ENCODE peak calls at places on chromosome 9, in four cellular contexts. L, M, Y and B are unnamed samples.

GRCh38 chr9:133160742-133161541 is 2.8 kb downstream of the GBGT1 start:
- DNase-seq in L (no peak), M (no peak), Y (peak), B (no peak)

GRCh38 chr9:135914921-135915320 is 7.6 kb upstream of the CAMSAP1 start:
- DNase-seq in L (no peak), M (no peak), Y (peak), B (no peak)

GRCh38 chr9:134165357-134166315 is 1.3 kb upstream of the RNU6ATAC start:
- DNase-seq in L (no peak), M (no peak), Y (peak), B (no peak)

GRCh38 chr9:81666123-81666522 is 23.2 kb downstream of the TLE1 start:
- DNase-seq in L (no peak), M (no peak), Y (no peak), B (no peak)

GRCh38 chr9:124264812-124265211 is 7.1 kb downstream of the NEK6 start:
- DNase-seq in L (no peak), M (no peak), Y (peak), B (no peak)

GRCh38 chr9:115777610-115778009 is 376.0 kb upstream of the PAPPA start:
- DNase-seq in L (no peak), M (no peak), Y (no peak), B (no peak)

GRCh38 chr9:130072515-130073235 is 19.0 kb downstream of the GPR107 start:
- DNase-seq in L (no peak), M (no peak), Y (no peak), B (no peak)

GRCh38 chr9:134881313-134881670 is 682 bp downstream of the FCN2 start:
- DNase-seq in L (no peak), M (no peak), Y (no peak), B (no peak)

GRCh38 chr9:123710299-123710698 is 219.6 kb downstream of the DENND1A start:
- DNase-seq in L (no peak), M (no peak), Y (peak), B (no peak)

GRCh38 chr9:113164536-113165300 is 13.9 kb downstream of the SLC31A2 start:
- DNase-seq in L (no peak), M (peak), Y (peak), B (no peak)

GRCh38 chr9:85600675-85601263 is 141.0 kb downstream of the AGTPBP1 start:
- DNase-seq in L (no peak), M (no peak), Y (no peak), B (no peak)

GRCh38 chr9:126303488-126303887 is 23.1 kb upstream of the MVB12B start:
- DNase-seq in L (peak), M (no peak), Y (no peak), B (no peak)

GRCh38 chr9:110640736-110641135 is 27.9 kb upstream of the MUSK start:
- DNase-seq in L (no peak), M (no peak), Y (no peak), B (no peak)